ENCODE peak calls at places on chromosome 11, in seven cellular contexts. One of them, this sample, is unnamed.

GRCh38 chr11:73759520-73760065 is 1.3 kb downstream of the RAB6A start:
- DNase-seq in GM23248: peak; percentile 77
- DNase-seq in stimulated activated CD8-positive, alpha-beta memory T cell treated with anti-CD3 and anti-CD28 coated beads, Interleukin-15, amount 100 ng/mL, for 1 hour: no peak
- DNase-seq in NCI-H774: no peak
- DNase-seq in activated T-cell treated with anti-CD3 and anti-CD28 coated beads for 48 hours: no peak
- DNase-seq in uterus: no peak
- DNase-seq in Right ventricle myocardium inferior: no peak
- DNase-seq in this sample: no peak

GRCh38 chr11:100632970-100633452 is 54.1 kb upstream of the ARHGAP42 start:
- DNase-seq in uterus: peak; percentile 33
- DNase-seq in activated T-cell treated with anti-CD3 and anti-CD28 coated beads for 48 hours: no peak
- DNase-seq in stimulated activated CD8-positive, alpha-beta memory T cell treated with anti-CD3 and anti-CD28 coated beads, Interleukin-15, amount 100 ng/mL, for 1 hour: no peak
- DNase-seq in GM23248: peak; percentile 12
- DNase-seq in NCI-H774: peak; percentile 51
- DNase-seq in Right ventricle myocardium inferior: peak; percentile 78
- DNase-seq in this sample: peak; percentile 69

GRCh38 chr11:93525601-93526000 is 17.6 kb downstream of the SMCO4 start:
- DNase-seq in stimulated activated CD8-positive, alpha-beta memory T cell treated with anti-CD3 and anti-CD28 coated beads, Interleukin-15, amount 100 ng/mL, for 1 hour: no peak
- DNase-seq in GM23248: peak; percentile 81
- DNase-seq in NCI-H774: no peak
- DNase-seq in Right ventricle myocardium inferior: no peak
- DNase-seq in activated T-cell treated with anti-CD3 and anti-CD28 coated beads for 48 hours: no peak
- DNase-seq in uterus: no peak
- DNase-seq in this sample: no peak

GRCh38 chr11:57353461-57354251 is 15.5 kb downstream of the P2RX3 start:
- DNase-seq in uterus: no peak
- DNase-seq in GM23248: no peak
- DNase-seq in stimulated activated CD8-positive, alpha-beta memory T cell treated with anti-CD3 and anti-CD28 coated beads, Interleukin-15, amount 100 ng/mL, for 1 hour: no peak
- DNase-seq in activated T-cell treated with anti-CD3 and anti-CD28 coated beads for 48 hours: no peak
- DNase-seq in NCI-H774: no peak
- DNase-seq in Right ventricle myocardium inferior: no peak
- DNase-seq in this sample: no peak

GRCh38 chr11:114175706-114176105 is 116.2 kb downstream of the ZBTB16 start:
- DNase-seq in NCI-H774: no peak
- DNase-seq in Right ventricle myocardium inferior: peak; percentile 35
- DNase-seq in stimulated activated CD8-positive, alpha-beta memory T cell treated with anti-CD3 and anti-CD28 coated beads, Interleukin-15, amount 100 ng/mL, for 1 hour: no peak
- DNase-seq in uterus: no peak
- DNase-seq in activated T-cell treated with anti-CD3 and anti-CD28 coated beads for 48 hours: no peak
- DNase-seq in GM23248: no peak
- DNase-seq in this sample: no peak

GRCh38 chr11:16881074-16881709 is 133.0 kb downstream of the PLEKHA7 start:
- DNase-seq in activated T-cell treated with anti-CD3 and anti-CD28 coated beads for 48 hours: no peak
- DNase-seq in NCI-H774: no peak
- DNase-seq in Right ventricle myocardium inferior: peak; percentile 65
- DNase-seq in uterus: peak; percentile 32
- DNase-seq in stimulated activated CD8-positive, alpha-beta memory T cell treated with anti-CD3 and anti-CD28 coated beads, Interleukin-15, amount 100 ng/mL, for 1 hour: no peak
- DNase-seq in GM23248: peak; percentile 66
- DNase-seq in this sample: peak; percentile 77

GRCh38 chr11:35781342-35782171 is 119.0 kb downstream of the TRIM44 start:
- DNase-seq in NCI-H774: no peak
- DNase-seq in activated T-cell treated with anti-CD3 and anti-CD28 coated beads for 48 hours: no peak
- DNase-seq in Right ventricle myocardium inferior: no peak
- DNase-seq in uterus: no peak
- DNase-seq in stimulated activated CD8-positive, alpha-beta memory T cell treated with anti-CD3 and anti-CD28 coated beads, Interleukin-15, amount 100 ng/mL, for 1 hour: no peak
- DNase-seq in GM23248: peak; percentile 76
- DNase-seq in this sample: no peak

GRCh38 chr11:68609761-68610160 is 74.6 kb upstream of the GAL start:
- DNase-seq in NCI-H774: no peak
- DNase-seq in Right ventricle myocardium inferior: no peak
- DNase-seq in activated T-cell treated with anti-CD3 and anti-CD28 coated beads for 48 hours: no peak
- DNase-seq in GM23248: no peak
- DNase-seq in uterus: no peak
- DNase-seq in stimulated activated CD8-positive, alpha-beta memory T cell treated with anti-CD3 and anti-CD28 coated beads, Interleukin-15, amount 100 ng/mL, for 1 hour: no peak
- DNase-seq in this sample: no peak

GRCh38 chr11:3840289-3840869 is 380 bp downstream of the RHOG start:
- DNase-seq in NCI-H774: no peak
- DNase-seq in uterus: no peak
- DNase-seq in GM23248: peak; percentile 38
- DNase-seq in stimulated activated CD8-positive, alpha-beta memory T cell treated with anti-CD3 and anti-CD28 coated beads, Interleukin-15, amount 100 ng/mL, for 1 hour: no peak
- DNase-seq in activated T-cell treated with anti-CD3 and anti-CD28 coated beads for 48 hours: no peak
- DNase-seq in Right ventricle myocardium inferior: no peak
- DNase-seq in this sample: peak; percentile 82

GRCh38 chr11:93075782-93076181 is 106.3 kb downstream of the MTNR1B start:
- DNase-seq in uterus: no peak
- DNase-seq in activated T-cell treated with anti-CD3 and anti-CD28 coated beads for 48 hours: no peak
- DNase-seq in NCI-H774: no peak
- DNase-seq in Right ventricle myocardium inferior: no peak
- DNase-seq in GM23248: no peak
- DNase-seq in stimulated activated CD8-positive, alpha-beta memory T cell treated with anti-CD3 and anti-CD28 coated beads, Interleukin-15, amount 100 ng/mL, for 1 hour: no peak
- DNase-seq in this sample: no peak

GRCh38 chr11:96168623-96169022 is 174.4 kb downstream of the MAML2 start:
- DNase-seq in NCI-H774: no peak
- DNase-seq in GM23248: peak; percentile 95
- DNase-seq in uterus: peak; percentile 46
- DNase-seq in Right ventricle myocardium inferior: no peak
- DNase-seq in activated T-cell treated with anti-CD3 and anti-CD28 coated beads for 48 hours: no peak
- DNase-seq in stimulated activated CD8-positive, alpha-beta memory T cell treated with anti-CD3 and anti-CD28 coated beads, Interleukin-15, amount 100 ng/mL, for 1 hour: no peak
- DNase-seq in this sample: no peak

GRCh38 chr11:118180300-118180703 is 3.9 kb upstream of the SCN2B start:
- DNase-seq in NCI-H774: no peak
- DNase-seq in uterus: peak; percentile 70
- DNase-seq in GM23248: peak; percentile 33
- DNase-seq in activated T-cell treated with anti-CD3 and anti-CD28 coated beads for 48 hours: no peak
- DNase-seq in stimulated activated CD8-positive, alpha-beta memory T cell treated with anti-CD3 and anti-CD28 coated beads, Interleukin-15, amount 100 ng/mL, for 1 hour: no peak
- DNase-seq in Right ventricle myocardium inferior: peak; percentile 86
- DNase-seq in this sample: no peak

GRCh38 chr11:65287601-65288000 is 25.8 kb downstream of the POLA2 start:
- DNase-seq in NCI-H774: no peak
- DNase-seq in stimulated activated CD8-positive, alpha-beta memory T cell treated with anti-CD3 and anti-CD28 coated beads, Interleukin-15, amount 100 ng/mL, for 1 hour: no peak
- DNase-seq in GM23248: no peak
- DNase-seq in activated T-cell treated with anti-CD3 and anti-CD28 coated beads for 48 hours: no peak
- DNase-seq in uterus: no peak
- DNase-seq in Right ventricle myocardium inferior: no peak
- DNase-seq in this sample: no peak

GRCh38 chr11:59753650-59754493 is 1.3 kb upstream of the STX3 start:
- DNase-seq in uterus: peak; percentile 81
- DNase-seq in NCI-H774: peak; percentile 72
- DNase-seq in GM23248: peak; percentile 88
- DNase-seq in stimulated activated CD8-positive, alpha-beta memory T cell treated with anti-CD3 and anti-CD28 coated beads, Interleukin-15, amount 100 ng/mL, for 1 hour: peak; percentile 66
- DNase-seq in Right ventricle myocardium inferior: peak; percentile 95
- DNase-seq in activated T-cell treated with anti-CD3 and anti-CD28 coated beads for 48 hours: peak; percentile 72
- DNase-seq in this sample: peak; percentile 93

GRCh38 chr11:15845261-15845660 is 511.1 kb downstream of the SOX6 start:
- DNase-seq in activated T-cell treated with anti-CD3 and anti-CD28 coated beads for 48 hours: no peak
- DNase-seq in Right ventricle myocardium inferior: no peak
- DNase-seq in uterus: no peak
- DNase-seq in GM23248: no peak
- DNase-seq in stimulated activated CD8-positive, alpha-beta memory T cell treated with anti-CD3 and anti-CD28 coated beads, Interleukin-15, amount 100 ng/mL, for 1 hour: no peak
- DNase-seq in NCI-H774: no peak
- DNase-seq in this sample: no peak

GRCh38 chr11:15673408-15673811 is 558.7 kb downstream of the INSC start:
- DNase-seq in stimulated activated CD8-positive, alpha-beta memory T cell treated with anti-CD3 and anti-CD28 coated beads, Interleukin-15, amount 100 ng/mL, for 1 hour: no peak
- DNase-seq in GM23248: no peak
- DNase-seq in NCI-H774: no peak
- DNase-seq in Right ventricle myocardium inferior: no peak
- DNase-seq in uterus: no peak
- DNase-seq in activated T-cell treated with anti-CD3 and anti-CD28 coated beads for 48 hours: no peak
- DNase-seq in this sample: no peak

GRCh38 chr11:93903989-93904388 is 53.6 kb upstream of the VSTM5 start:
- DNase-seq in NCI-H774: no peak
- DNase-seq in Right ventricle myocardium inferior: no peak
- DNase-seq in GM23248: no peak
- DNase-seq in stimulated activated CD8-positive, alpha-beta memory T cell treated with anti-CD3 and anti-CD28 coated beads, Interleukin-15, amount 100 ng/mL, for 1 hour: no peak
- DNase-seq in activated T-cell treated with anti-CD3 and anti-CD28 coated beads for 48 hours: no peak
- DNase-seq in uterus: no peak
- DNase-seq in this sample: no peak

GRCh38 chr11:14110629-14111028 is 148.1 kb downstream of the SPON1 start:
- DNase-seq in stimulated activated CD8-positive, alpha-beta memory T cell treated with anti-CD3 and anti-CD28 coated beads, Interleukin-15, amount 100 ng/mL, for 1 hour: no peak
- DNase-seq in activated T-cell treated with anti-CD3 and anti-CD28 coated beads for 48 hours: no peak
- DNase-seq in GM23248: no peak
- DNase-seq in Right ventricle myocardium inferior: no peak
- DNase-seq in NCI-H774: no peak
- DNase-seq in uterus: no peak
- DNase-seq in this sample: no peak

GRCh38 chr11:73907191-73907590 is 30.4 kb downstream of the PAAF1 start:
- DNase-seq in NCI-H774: no peak
- DNase-seq in stimulated activated CD8-positive, alpha-beta memory T cell treated with anti-CD3 and anti-CD28 coated beads, Interleukin-15, amount 100 ng/mL, for 1 hour: no peak
- DNase-seq in activated T-cell treated with anti-CD3 and anti-CD28 coated beads for 48 hours: no peak
- DNase-seq in Right ventricle myocardium inferior: no peak
- DNase-seq in uterus: no peak
- DNase-seq in GM23248: peak; percentile 69
- DNase-seq in this sample: no peak

GRCh38 chr11:44766112-44766971 is 39.6 kb downstream of the TSPAN18 start:
- DNase-seq in NCI-H774: no peak
- DNase-seq in GM23248: peak; percentile 70
- DNase-seq in Right ventricle myocardium inferior: peak; percentile 85
- DNase-seq in activated T-cell treated with anti-CD3 and anti-CD28 coated beads for 48 hours: no peak
- DNase-seq in stimulated activated CD8-positive, alpha-beta memory T cell treated with anti-CD3 and anti-CD28 coated beads, Interleukin-15, amount 100 ng/mL, for 1 hour: no peak
- DNase-seq in uterus: peak; percentile 56
- DNase-seq in this sample: no peak

GRCh38 chr11:18361154-18361553 is 33.2 kb upstream of the LDHA start:
- DNase-seq in activated T-cell treated with anti-CD3 and anti-CD28 coated beads for 48 hours: no peak
- DNase-seq in GM23248: no peak
- DNase-seq in stimulated activated CD8-positive, alpha-beta memory T cell treated with anti-CD3 and anti-CD28 coated beads, Interleukin-15, amount 100 ng/mL, for 1 hour: no peak
- DNase-seq in NCI-H774: no peak
- DNase-seq in Right ventricle myocardium inferior: no peak
- DNase-seq in uterus: no peak
- DNase-seq in this sample: no peak

GRCh38 chr11:129331871-129332274 is 43.8 kb upstream of the BARX2 start:
- DNase-seq in Right ventricle myocardium inferior: peak; percentile 89
- DNase-seq in stimulated activated CD8-positive, alpha-beta memory T cell treated with anti-CD3 and anti-CD28 coated beads, Interleukin-15, amount 100 ng/mL, for 1 hour: peak; percentile 45
- DNase-seq in activated T-cell treated with anti-CD3 and anti-CD28 coated beads for 48 hours: peak; percentile 58
- DNase-seq in GM23248: peak; percentile 80
- DNase-seq in uterus: peak; percentile 79
- DNase-seq in NCI-H774: peak; percentile 89
- DNase-seq in this sample: peak; percentile 88

GRCh38 chr11:117528061-117528780 is 200.6 kb downstream of the CEP164 start:
- DNase-seq in stimulated activated CD8-positive, alpha-beta memory T cell treated with anti-CD3 and anti-CD28 coated beads, Interleukin-15, amount 100 ng/mL, for 1 hour: no peak
- DNase-seq in Right ventricle myocardium inferior: no peak
- DNase-seq in NCI-H774: no peak
- DNase-seq in GM23248: no peak
- DNase-seq in uterus: no peak
- DNase-seq in activated T-cell treated with anti-CD3 and anti-CD28 coated beads for 48 hours: no peak
- DNase-seq in this sample: no peak

GRCh38 chr11:44313701-44314489 is 4.0 kb upstream of the ALX4 start:
- DNase-seq in stimulated activated CD8-positive, alpha-beta memory T cell treated with anti-CD3 and anti-CD28 coated beads, Interleukin-15, amount 100 ng/mL, for 1 hour: no peak
- DNase-seq in activated T-cell treated with anti-CD3 and anti-CD28 coated beads for 48 hours: no peak
- DNase-seq in NCI-H774: no peak
- DNase-seq in GM23248: peak; percentile 35
- DNase-seq in uterus: no peak
- DNase-seq in Right ventricle myocardium inferior: no peak
- DNase-seq in this sample: peak; percentile 12

GRCh38 chr11:110130642-110131238 is 37.5 kb downstream of the ZC3H12C start:
- DNase-seq in GM23248: no peak
- DNase-seq in uterus: no peak
- DNase-seq in Right ventricle myocardium inferior: no peak
- DNase-seq in NCI-H774: peak; percentile 99
- DNase-seq in activated T-cell treated with anti-CD3 and anti-CD28 coated beads for 48 hours: no peak
- DNase-seq in stimulated activated CD8-positive, alpha-beta memory T cell treated with anti-CD3 and anti-CD28 coated beads, Interleukin-15, amount 100 ng/mL, for 1 hour: no peak
- DNase-seq in this sample: no peak

GRCh38 chr11:45405916-45406670 is 120.0 kb upstream of the SYT13 start:
- DNase-seq in NCI-H774: peak; percentile 6
- DNase-seq in Right ventricle myocardium inferior: no peak
- DNase-seq in uterus: no peak
- DNase-seq in GM23248: peak; percentile 44
- DNase-seq in stimulated activated CD8-positive, alpha-beta memory T cell treated with anti-CD3 and anti-CD28 coated beads, Interleukin-15, amount 100 ng/mL, for 1 hour: no peak
- DNase-seq in activated T-cell treated with anti-CD3 and anti-CD28 coated beads for 48 hours: no peak
- DNase-seq in this sample: no peak

GRCh38 chr11:112308651-112309050 is 48.0 kb upstream of the PLET1 start:
- DNase-seq in activated T-cell treated with anti-CD3 and anti-CD28 coated beads for 48 hours: no peak
- DNase-seq in GM23248: no peak
- DNase-seq in NCI-H774: no peak
- DNase-seq in Right ventricle myocardium inferior: no peak
- DNase-seq in uterus: no peak
- DNase-seq in stimulated activated CD8-positive, alpha-beta memory T cell treated with anti-CD3 and anti-CD28 coated beads, Interleukin-15, amount 100 ng/mL, for 1 hour: no peak
- DNase-seq in this sample: no peak

GRCh38 chr11:18472587-18472986 is 16.9 kb downstream of the LDHAL6A start:
- DNase-seq in GM23248: no peak
- DNase-seq in Right ventricle myocardium inferior: no peak
- DNase-seq in uterus: no peak
- DNase-seq in stimulated activated CD8-positive, alpha-beta memory T cell treated with anti-CD3 and anti-CD28 coated beads, Interleukin-15, amount 100 ng/mL, for 1 hour: no peak
- DNase-seq in activated T-cell treated with anti-CD3 and anti-CD28 coated beads for 48 hours: no peak
- DNase-seq in NCI-H774: no peak
- DNase-seq in this sample: no peak

GRCh38 chr11:74182635-74183034 is 11.5 kb downstream of the PPME1 start:
- DNase-seq in Right ventricle myocardium inferior: no peak
- DNase-seq in activated T-cell treated with anti-CD3 and anti-CD28 coated beads for 48 hours: no peak
- DNase-seq in GM23248: peak; percentile 25
- DNase-seq in uterus: no peak
- DNase-seq in stimulated activated CD8-positive, alpha-beta memory T cell treated with anti-CD3 and anti-CD28 coated beads, Interleukin-15, amount 100 ng/mL, for 1 hour: no peak
- DNase-seq in NCI-H774: no peak
- DNase-seq in this sample: no peak

GRCh38 chr11:46977940-46978595 is 41.5 kb downstream of the CSTPP1 start:
- DNase-seq in NCI-H774: peak; percentile 61
- DNase-seq in GM23248: peak; percentile 12
- DNase-seq in Right ventricle myocardium inferior: no peak
- DNase-seq in uterus: no peak
- DNase-seq in activated T-cell treated with anti-CD3 and anti-CD28 coated beads for 48 hours: no peak
- DNase-seq in stimulated activated CD8-positive, alpha-beta memory T cell treated with anti-CD3 and anti-CD28 coated beads, Interleukin-15, amount 100 ng/mL, for 1 hour: no peak
- DNase-seq in this sample: no peak

GRCh38 chr11:132531921-132532320 is 1000.4 kb downstream of the OPCML start:
- DNase-seq in activated T-cell treated with anti-CD3 and anti-CD28 coated beads for 48 hours: no peak
- DNase-seq in uterus: no peak
- DNase-seq in Right ventricle myocardium inferior: no peak
- DNase-seq in NCI-H774: no peak
- DNase-seq in GM23248: no peak
- DNase-seq in stimulated activated CD8-positive, alpha-beta memory T cell treated with anti-CD3 and anti-CD28 coated beads, Interleukin-15, amount 100 ng/mL, for 1 hour: no peak
- DNase-seq in this sample: no peak